ENCODE peak calls at places on chromosomes 11 and 22, in seven cellular contexts. One of them, this sample, is unnamed.

GRCh38 chr11:83161610-83162199 is 4.8 kb downstream of the PCF11 start:
- DNase-seq in endothelial cell of umbilical vein: no peak
- DNase-seq in Panc1: no peak
- DNase-seq in epithelial cell of esophagus: no peak
- DNase-seq in brain microvascular endothelial cell: no peak
- DNase-seq in CD4-positive, alpha-beta T cell: no peak
- DNase-seq in dorsolateral prefrontal cortex: no peak
- DNase-seq in this sample: no peak

GRCh38 chr11:99015634-99016454 is 4.9 kb upstream of the CNTN5 start:
- DNase-seq in endothelial cell of umbilical vein: peak
- DNase-seq in Panc1: peak
- DNase-seq in epithelial cell of esophagus: peak
- DNase-seq in brain microvascular endothelial cell: peak
- DNase-seq in CD4-positive, alpha-beta T cell: no peak
- DNase-seq in dorsolateral prefrontal cortex: no peak
- DNase-seq in this sample: no peak

GRCh38 chr11:67043572-67044329 is 12.9 kb upstream of the RHOD start:
- DNase-seq in endothelial cell of umbilical vein: no peak
- DNase-seq in Panc1: no peak
- DNase-seq in epithelial cell of esophagus: no peak
- DNase-seq in brain microvascular endothelial cell: no peak
- DNase-seq in CD4-positive, alpha-beta T cell: no peak
- DNase-seq in dorsolateral prefrontal cortex: no peak
- DNase-seq in this sample: no peak

GRCh38 chr11:12544986-12545775 is 129.0 kb upstream of the TEAD1 start:
- DNase-seq in endothelial cell of umbilical vein: no peak
- DNase-seq in Panc1: no peak
- DNase-seq in epithelial cell of esophagus: peak
- DNase-seq in brain microvascular endothelial cell: peak
- DNase-seq in CD4-positive, alpha-beta T cell: no peak
- DNase-seq in dorsolateral prefrontal cortex: no peak
- DNase-seq in this sample: no peak

GRCh38 chr11:90241414-90241813 is 18.6 kb upstream of the CHORDC1 start:
- DNase-seq in endothelial cell of umbilical vein: no peak
- DNase-seq in Panc1: no peak
- DNase-seq in epithelial cell of esophagus: peak
- DNase-seq in brain microvascular endothelial cell: no peak
- DNase-seq in CD4-positive, alpha-beta T cell: no peak
- DNase-seq in dorsolateral prefrontal cortex: no peak
- DNase-seq in this sample: no peak

GRCh38 chr11:90468923-90469322 is 246.1 kb upstream of the CHORDC1 start:
- DNase-seq in endothelial cell of umbilical vein: no peak
- DNase-seq in Panc1: no peak
- DNase-seq in epithelial cell of esophagus: peak
- DNase-seq in brain microvascular endothelial cell: peak
- DNase-seq in CD4-positive, alpha-beta T cell: no peak
- DNase-seq in dorsolateral prefrontal cortex: no peak
- DNase-seq in this sample: no peak

GRCh38 chr22:33302049-33302545 is 243.9 kb upstream of the SYN3 start:
- DNase-seq in endothelial cell of umbilical vein: peak
- DNase-seq in Panc1: peak
- DNase-seq in epithelial cell of esophagus: peak
- DNase-seq in brain microvascular endothelial cell: peak
- DNase-seq in CD4-positive, alpha-beta T cell: peak
- DNase-seq in dorsolateral prefrontal cortex: peak
- DNase-seq in this sample: peak

GRCh38 chr11:72716291-72716690 is 35.9 kb downstream of the ARAP1 start:
- DNase-seq in endothelial cell of umbilical vein: no peak
- DNase-seq in Panc1: no peak
- DNase-seq in epithelial cell of esophagus: no peak
- DNase-seq in brain microvascular endothelial cell: no peak
- DNase-seq in CD4-positive, alpha-beta T cell: no peak
- DNase-seq in dorsolateral prefrontal cortex: no peak
- DNase-seq in this sample: no peak

GRCh38 chr22:30889268-30889995 is 79.1 kb downstream of the MORC2 start:
- DNase-seq in endothelial cell of umbilical vein: no peak
- DNase-seq in Panc1: no peak
- DNase-seq in epithelial cell of esophagus: no peak
- DNase-seq in brain microvascular endothelial cell: no peak
- DNase-seq in CD4-positive, alpha-beta T cell: no peak
- DNase-seq in dorsolateral prefrontal cortex: no peak
- DNase-seq in this sample: no peak

GRCh38 chr11:121936781-121937447 is 179.1 kb downstream of the BLID start:
- DNase-seq in endothelial cell of umbilical vein: no peak
- DNase-seq in Panc1: no peak
- DNase-seq in epithelial cell of esophagus: peak
- DNase-seq in brain microvascular endothelial cell: peak
- DNase-seq in CD4-positive, alpha-beta T cell: no peak
- DNase-seq in dorsolateral prefrontal cortex: no peak
- DNase-seq in this sample: no peak

GRCh38 chr22:43996170-43996980 is 27.7 kb upstream of the PARVB start:
- DNase-seq in endothelial cell of umbilical vein: peak
- DNase-seq in Panc1: no peak
- DNase-seq in epithelial cell of esophagus: no peak
- DNase-seq in brain microvascular endothelial cell: no peak
- DNase-seq in CD4-positive, alpha-beta T cell: peak
- DNase-seq in dorsolateral prefrontal cortex: peak
- DNase-seq in this sample: no peak

GRCh38 chr22:47609653-47610052 is 847.2 kb downstream of the TBC1D22A start:
- DNase-seq in endothelial cell of umbilical vein: no peak
- DNase-seq in Panc1: no peak
- DNase-seq in epithelial cell of esophagus: no peak
- DNase-seq in brain microvascular endothelial cell: no peak
- DNase-seq in CD4-positive, alpha-beta T cell: no peak
- DNase-seq in dorsolateral prefrontal cortex: no peak
- DNase-seq in this sample: no peak

GRCh38 chr11:104873252-104873651 is 25.0 kb downstream of the CASP12 start:
- DNase-seq in endothelial cell of umbilical vein: no peak
- DNase-seq in Panc1: no peak
- DNase-seq in epithelial cell of esophagus: no peak
- DNase-seq in brain microvascular endothelial cell: no peak
- DNase-seq in CD4-positive, alpha-beta T cell: no peak
- DNase-seq in dorsolateral prefrontal cortex: no peak
- DNase-seq in this sample: no peak
- TF ChIP-seq CTCF in endothelial cell of umbilical vein: no peak
- TF ChIP-seq CTCF in Panc1: peak
- TF ChIP-seq CTCF in epithelial cell of esophagus: peak
- TF ChIP-seq CTCF in brain microvascular endothelial cell: no peak
- TF ChIP-seq CTCF in CD4-positive, alpha-beta T cell: no peak
- TF ChIP-seq CTCF in dorsolateral prefrontal cortex: no peak
- TF ChIP-seq CTCF in this sample: no peak

GRCh38 chr11:113372317-113372716 is 15.3 kb upstream of the ANKK1 start:
- DNase-seq in endothelial cell of umbilical vein: peak
- DNase-seq in Panc1: no peak
- DNase-seq in epithelial cell of esophagus: no peak
- DNase-seq in brain microvascular endothelial cell: no peak
- DNase-seq in CD4-positive, alpha-beta T cell: no peak
- DNase-seq in dorsolateral prefrontal cortex: no peak
- DNase-seq in this sample: no peak
- TF ChIP-seq CTCF in endothelial cell of umbilical vein: no peak
- TF ChIP-seq CTCF in Panc1: no peak
- TF ChIP-seq CTCF in epithelial cell of esophagus: no peak
- TF ChIP-seq CTCF in brain microvascular endothelial cell: peak
- TF ChIP-seq CTCF in CD4-positive, alpha-beta T cell: no peak
- TF ChIP-seq CTCF in dorsolateral prefrontal cortex: no peak
- TF ChIP-seq CTCF in this sample: no peak

GRCh38 chr11:8527939-8528338 is 66.1 kb downstream of the STK33 start:
- DNase-seq in endothelial cell of umbilical vein: no peak
- DNase-seq in Panc1: no peak
- DNase-seq in epithelial cell of esophagus: peak
- DNase-seq in brain microvascular endothelial cell: no peak
- DNase-seq in CD4-positive, alpha-beta T cell: no peak
- DNase-seq in dorsolateral prefrontal cortex: no peak
- DNase-seq in this sample: no peak

DNA sequence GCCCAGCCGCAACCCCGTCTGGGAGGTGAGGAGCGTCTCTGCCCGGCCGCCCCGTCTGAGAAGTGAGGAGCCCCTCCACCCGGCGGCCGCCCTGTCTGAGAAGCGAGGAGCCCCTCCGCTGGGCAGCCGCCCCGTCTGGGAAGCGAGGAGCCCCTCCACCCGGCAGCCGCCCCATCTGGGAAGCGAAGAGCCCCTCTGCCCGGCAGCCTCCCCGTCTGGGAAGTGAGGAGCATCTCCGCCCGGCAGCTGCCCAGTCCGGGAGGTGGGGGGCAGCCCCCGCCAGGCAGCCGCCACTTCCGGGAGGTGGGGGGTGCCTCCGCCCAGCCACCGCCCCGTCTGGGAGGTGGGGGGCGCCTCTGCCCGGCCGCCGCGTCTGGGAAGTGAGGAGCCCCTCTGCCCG is 70.6 kb downstream of the STK33 start:
- DNase-seq in endothelial cell of umbilical vein: no peak
- DNase-seq in Panc1: no peak
- DNase-seq in epithelial cell of esophagus: no peak
- DNase-seq in brain microvascular endothelial cell: no peak
- DNase-seq in CD4-positive, alpha-beta T cell: no peak
- DNase-seq in dorsolateral prefrontal cortex: no peak
- DNase-seq in this sample: no peak
- TF ChIP-seq CTCF in endothelial cell of umbilical vein: no peak
- TF ChIP-seq CTCF in Panc1: no peak
- TF ChIP-seq CTCF in epithelial cell of esophagus: no peak
- TF ChIP-seq CTCF in brain microvascular endothelial cell: no peak
- TF ChIP-seq CTCF in CD4-positive, alpha-beta T cell: no peak
- TF ChIP-seq CTCF in dorsolateral prefrontal cortex: no peak
- TF ChIP-seq CTCF in this sample: no peak

DNA sequence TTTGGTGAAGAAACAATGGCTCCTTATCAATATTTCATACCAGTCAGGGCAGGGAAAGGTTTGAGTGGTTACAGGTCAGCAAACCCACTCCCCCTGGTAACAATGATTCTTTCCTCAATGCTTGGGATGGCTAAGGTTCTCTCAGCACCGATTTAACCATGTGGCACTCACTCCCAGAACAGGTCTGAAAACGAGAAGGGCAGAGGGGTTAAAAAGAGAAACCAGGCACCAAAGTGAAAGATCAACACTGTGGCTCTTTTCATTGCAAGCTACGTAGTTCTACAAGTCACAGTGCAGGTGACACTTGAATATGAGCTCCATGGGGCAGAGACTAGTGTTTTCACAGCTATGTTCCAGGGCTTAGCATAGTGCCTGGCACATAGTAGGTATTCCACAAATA is 132.4 kb downstream of the PLEKHA7 start:
- DNase-seq in endothelial cell of umbilical vein: no peak
- DNase-seq in Panc1: no peak
- DNase-seq in epithelial cell of esophagus: no peak
- DNase-seq in brain microvascular endothelial cell: no peak
- DNase-seq in CD4-positive, alpha-beta T cell: no peak
- DNase-seq in dorsolateral prefrontal cortex: no peak
- DNase-seq in this sample: no peak
- TF ChIP-seq CTCF in endothelial cell of umbilical vein: no peak
- TF ChIP-seq CTCF in Panc1: no peak
- TF ChIP-seq CTCF in epithelial cell of esophagus: no peak
- TF ChIP-seq CTCF in brain microvascular endothelial cell: no peak
- TF ChIP-seq CTCF in CD4-positive, alpha-beta T cell: no peak
- TF ChIP-seq CTCF in dorsolateral prefrontal cortex: no peak
- TF ChIP-seq CTCF in this sample: no peak

GRCh38 chr11:64040684-64041267 is 5.0 kb downstream of the FLRT1 start:
- DNase-seq in endothelial cell of umbilical vein: no peak
- DNase-seq in Panc1: no peak
- DNase-seq in epithelial cell of esophagus: no peak
- DNase-seq in brain microvascular endothelial cell: no peak
- DNase-seq in CD4-positive, alpha-beta T cell: no peak
- DNase-seq in dorsolateral prefrontal cortex: peak
- DNase-seq in this sample: no peak
- TF ChIP-seq CTCF in endothelial cell of umbilical vein: peak
- TF ChIP-seq CTCF in Panc1: peak
- TF ChIP-seq CTCF in epithelial cell of esophagus: peak
- TF ChIP-seq CTCF in brain microvascular endothelial cell: peak
- TF ChIP-seq CTCF in CD4-positive, alpha-beta T cell: no peak
- TF ChIP-seq CTCF in dorsolateral prefrontal cortex: peak
- TF ChIP-seq CTCF in this sample: no peak

GRCh38 chr22:38872831-38873248 is 824 bp upstream of the CBX6 start:
- DNase-seq in endothelial cell of umbilical vein: peak
- DNase-seq in Panc1: no peak
- DNase-seq in epithelial cell of esophagus: no peak
- DNase-seq in brain microvascular endothelial cell: no peak
- DNase-seq in CD4-positive, alpha-beta T cell: no peak
- DNase-seq in dorsolateral prefrontal cortex: no peak
- DNase-seq in this sample: no peak
- TF ChIP-seq CTCF in endothelial cell of umbilical vein: no peak
- TF ChIP-seq CTCF in Panc1: no peak
- TF ChIP-seq CTCF in epithelial cell of esophagus: no peak
- TF ChIP-seq CTCF in brain microvascular endothelial cell: no peak
- TF ChIP-seq CTCF in CD4-positive, alpha-beta T cell: no peak
- TF ChIP-seq CTCF in dorsolateral prefrontal cortex: peak
- TF ChIP-seq CTCF in this sample: no peak

GRCh38 chr22:46500201-46500600 is 37.2 kb downstream of the CELSR1 start:
- DNase-seq in endothelial cell of umbilical vein: no peak
- DNase-seq in Panc1: no peak
- DNase-seq in epithelial cell of esophagus: no peak
- DNase-seq in brain microvascular endothelial cell: no peak
- DNase-seq in CD4-positive, alpha-beta T cell: no peak
- DNase-seq in dorsolateral prefrontal cortex: no peak
- DNase-seq in this sample: no peak
- TF ChIP-seq CTCF in endothelial cell of umbilical vein: no peak
- TF ChIP-seq CTCF in Panc1: no peak
- TF ChIP-seq CTCF in epithelial cell of esophagus: no peak
- TF ChIP-seq CTCF in brain microvascular endothelial cell: no peak
- TF ChIP-seq CTCF in CD4-positive, alpha-beta T cell: no peak
- TF ChIP-seq CTCF in dorsolateral prefrontal cortex: no peak
- TF ChIP-seq CTCF in this sample: no peak

This sample was measured in thoracic aorta.